ENCODE peak calls at places on chromosome 12, in ten cellular contexts. One of them, this sample, is unnamed.

GRCh38 chr12:4567073-4567881 is 5.3 kb downstream of the DYRK4 start:
- DNase-seq in H1: no peak
- DNase-seq in transverse colon: no peak
- DNase-seq in suprapubic skin: no peak
- DNase-seq in stomach: no peak
- DNase-seq in ovary: no peak
- DNase-seq in GM12878: peak; percentile 30
- DNase-seq in A549: no peak
- DNase-seq in HepG2: no peak
- DNase-seq in sigmoid colon: no peak
- DNase-seq in this sample: peak; percentile 22

GRCh38 chr12:26496170-26496569 is 300.8 kb downstream of the SSPN start:
- DNase-seq in HepG2: no peak
- DNase-seq in A549: no peak
- DNase-seq in GM12878: no peak
- DNase-seq in H1: no peak
- DNase-seq in ovary: no peak
- DNase-seq in stomach: no peak
- DNase-seq in transverse colon: no peak
- DNase-seq in suprapubic skin: no peak
- DNase-seq in sigmoid colon: no peak
- DNase-seq in this sample: no peak

GRCh38 chr12:108821407-108822397 is 35.7 kb downstream of the SSH1 start:
- DNase-seq in A549: no peak
- DNase-seq in HepG2: no peak
- DNase-seq in suprapubic skin: no peak
- DNase-seq in H1: no peak
- DNase-seq in sigmoid colon: no peak
- DNase-seq in stomach: no peak
- DNase-seq in transverse colon: no peak
- DNase-seq in ovary: no peak
- DNase-seq in GM12878: no peak
- DNase-seq in this sample: no peak

GRCh38 chr12:57604454-57605307 is at the start of gene DTX3:
- DNase-seq in H1: peak; percentile 70
- DNase-seq in A549: peak; percentile 57
- DNase-seq in transverse colon: no peak
- DNase-seq in stomach: no peak
- DNase-seq in HepG2: no peak
- DNase-seq in ovary: peak; percentile 58
- DNase-seq in suprapubic skin: no peak
- DNase-seq in GM12878: no peak
- DNase-seq in sigmoid colon: peak; percentile 81
- DNase-seq in this sample: no peak

GRCh38 chr12:114013601-114014345 is 47.6 kb upstream of the RBM19 start:
- DNase-seq in stomach: no peak
- DNase-seq in sigmoid colon: no peak
- DNase-seq in ovary: no peak
- DNase-seq in transverse colon: no peak
- DNase-seq in A549: no peak
- DNase-seq in H1: peak; percentile 61
- DNase-seq in suprapubic skin: no peak
- DNase-seq in GM12878: no peak
- DNase-seq in HepG2: peak; percentile 39
- DNase-seq in this sample: no peak

GRCh38 chr12:93135286-93136239 is 206.5 kb upstream of the EEA1 start:
- DNase-seq in HepG2: peak; percentile 91
- DNase-seq in transverse colon: no peak
- DNase-seq in sigmoid colon: no peak
- DNase-seq in A549: no peak
- DNase-seq in GM12878: no peak
- DNase-seq in ovary: no peak
- DNase-seq in stomach: no peak
- DNase-seq in H1: no peak
- DNase-seq in suprapubic skin: no peak
- DNase-seq in this sample: no peak

GRCh38 chr12:64673490-64674169 is 63.3 kb downstream of the RASSF3 start:
- DNase-seq in stomach: no peak
- DNase-seq in suprapubic skin: no peak
- DNase-seq in H1: no peak
- DNase-seq in HepG2: peak; percentile 32
- DNase-seq in A549: no peak
- DNase-seq in GM12878: no peak
- DNase-seq in ovary: no peak
- DNase-seq in sigmoid colon: no peak
- DNase-seq in transverse colon: no peak
- DNase-seq in this sample: no peak

GRCh38 chr12:575948-576612 is 87.2 kb downstream of the NINJ2 start:
- DNase-seq in transverse colon: peak; percentile 84
- DNase-seq in HepG2: peak; percentile 79
- DNase-seq in sigmoid colon: peak; percentile 87
- DNase-seq in suprapubic skin: peak; percentile 87
- DNase-seq in stomach: peak; percentile 82
- DNase-seq in ovary: peak; percentile 63
- DNase-seq in GM12878: peak; percentile 40
- DNase-seq in H1: peak; percentile 96
- DNase-seq in A549: peak; percentile 84
- DNase-seq in this sample: peak; percentile 59

GRCh38 chr12:27335364-27336145 is 2.9 kb downstream of the BMAL2 start:
- DNase-seq in stomach: no peak
- DNase-seq in suprapubic skin: no peak
- DNase-seq in H1: no peak
- DNase-seq in ovary: no peak
- DNase-seq in GM12878: no peak
- DNase-seq in sigmoid colon: no peak
- DNase-seq in A549: no peak
- DNase-seq in HepG2: no peak
- DNase-seq in transverse colon: no peak
- DNase-seq in this sample: no peak

GRCh38 chr12:14369322-14369721 is 3.8 kb downstream of the ATF7IP start:
- DNase-seq in H1: no peak
- DNase-seq in GM12878: no peak
- DNase-seq in HepG2: no peak
- DNase-seq in sigmoid colon: no peak
- DNase-seq in A549: no peak
- DNase-seq in transverse colon: no peak
- DNase-seq in ovary: no peak
- DNase-seq in stomach: no peak
- DNase-seq in suprapubic skin: no peak
- DNase-seq in this sample: no peak

GRCh38 chr12:66072566-66072965 is 58.0 kb downstream of the LLPH start:
- DNase-seq in A549: no peak
- DNase-seq in transverse colon: no peak
- DNase-seq in suprapubic skin: no peak
- DNase-seq in HepG2: no peak
- DNase-seq in GM12878: peak; percentile 88
- DNase-seq in H1: no peak
- DNase-seq in ovary: no peak
- DNase-seq in stomach: no peak
- DNase-seq in sigmoid colon: no peak
- DNase-seq in this sample: no peak

GRCh38 chr12:12206776-12207388 is 60.0 kb downstream of the LRP6 start:
- DNase-seq in stomach: no peak
- DNase-seq in HepG2: peak; percentile 13
- DNase-seq in suprapubic skin: no peak
- DNase-seq in H1: no peak
- DNase-seq in GM12878: no peak
- DNase-seq in transverse colon: no peak
- DNase-seq in A549: no peak
- DNase-seq in ovary: no peak
- DNase-seq in sigmoid colon: no peak
- DNase-seq in this sample: no peak

GRCh38 chr12:18750087-18750486 is 12.2 kb downstream of the CAPZA3 start:
- DNase-seq in stomach: no peak
- DNase-seq in sigmoid colon: no peak
- DNase-seq in A549: no peak
- DNase-seq in suprapubic skin: no peak
- DNase-seq in GM12878: no peak
- DNase-seq in H1: no peak
- DNase-seq in ovary: no peak
- DNase-seq in transverse colon: no peak
- DNase-seq in HepG2: no peak
- DNase-seq in this sample: no peak

GRCh38 chr12:2960432-2960956 is 1.3 kb downstream of the TEAD4 start:
- DNase-seq in GM12878: no peak
- DNase-seq in sigmoid colon: no peak
- DNase-seq in stomach: no peak
- DNase-seq in suprapubic skin: no peak
- DNase-seq in A549: peak; percentile 40
- DNase-seq in ovary: no peak
- DNase-seq in H1: peak; percentile 57
- DNase-seq in transverse colon: no peak
- DNase-seq in HepG2: peak; percentile 34
- DNase-seq in this sample: no peak
- TF ChIP-seq POLR2A in GM12878: no peak
- TF ChIP-seq POLR2A in sigmoid colon: no peak
- TF ChIP-seq POLR2A in stomach: no peak
- TF ChIP-seq POLR2A in suprapubic skin: no peak
- TF ChIP-seq POLR2A in A549: no peak
- TF ChIP-seq POLR2A in ovary: no peak
- TF ChIP-seq POLR2A in H1: no peak
- TF ChIP-seq POLR2A in transverse colon: no peak
- TF ChIP-seq POLR2A in HepG2: no peak
- TF ChIP-seq POLR2A in this sample: no peak

DNA sequence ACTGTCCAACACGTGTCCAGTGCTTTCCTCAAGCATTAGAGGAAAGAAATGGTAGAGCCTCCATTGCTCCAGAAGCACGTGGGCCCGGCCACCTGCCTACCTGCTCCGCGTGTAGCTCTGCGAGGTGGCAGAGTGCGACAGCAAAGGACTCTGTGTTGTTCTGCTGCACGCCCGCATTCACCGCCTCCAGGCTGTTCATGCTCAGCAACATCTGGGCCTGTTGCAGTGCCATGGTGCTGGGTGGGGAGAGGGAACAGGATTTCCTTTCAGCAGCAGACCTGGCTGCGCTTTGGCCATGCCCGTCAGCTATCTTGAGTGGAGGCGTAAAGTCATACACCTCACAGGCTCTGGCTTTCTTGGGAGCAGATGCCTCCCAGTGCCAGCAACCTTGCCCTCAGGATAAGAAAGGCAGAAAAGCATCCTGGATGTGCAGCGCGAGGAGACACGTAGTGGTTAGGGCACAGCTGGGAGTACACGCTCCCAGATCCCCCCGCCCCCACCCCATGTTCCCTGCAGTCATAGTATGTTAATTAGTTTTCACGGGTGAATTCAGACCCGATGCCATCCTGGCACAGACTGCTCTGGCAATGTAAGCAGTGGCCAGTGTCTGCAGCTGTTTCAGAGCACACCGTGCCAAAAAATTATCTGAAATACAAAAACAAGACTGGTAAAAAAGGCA is 25.1 kb downstream of the ANAPC5 start:
- DNase-seq in H1: no peak
- DNase-seq in sigmoid colon: no peak
- DNase-seq in ovary: no peak
- DNase-seq in GM12878: no peak
- DNase-seq in HepG2: no peak
- DNase-seq in suprapubic skin: no peak
- DNase-seq in A549: no peak
- DNase-seq in transverse colon: no peak
- DNase-seq in stomach: no peak
- DNase-seq in this sample: no peak
- TF ChIP-seq EP300 in H1: no peak
- TF ChIP-seq EP300 in sigmoid colon: no peak
- TF ChIP-seq EP300 in ovary: no peak
- TF ChIP-seq EP300 in GM12878: no peak
- TF ChIP-seq EP300 in HepG2: no peak
- TF ChIP-seq EP300 in suprapubic skin: no peak
- TF ChIP-seq EP300 in A549: no peak
- TF ChIP-seq EP300 in transverse colon: no peak
- TF ChIP-seq EP300 in stomach: no peak
- TF ChIP-seq EP300 in this sample: no peak

DNA sequence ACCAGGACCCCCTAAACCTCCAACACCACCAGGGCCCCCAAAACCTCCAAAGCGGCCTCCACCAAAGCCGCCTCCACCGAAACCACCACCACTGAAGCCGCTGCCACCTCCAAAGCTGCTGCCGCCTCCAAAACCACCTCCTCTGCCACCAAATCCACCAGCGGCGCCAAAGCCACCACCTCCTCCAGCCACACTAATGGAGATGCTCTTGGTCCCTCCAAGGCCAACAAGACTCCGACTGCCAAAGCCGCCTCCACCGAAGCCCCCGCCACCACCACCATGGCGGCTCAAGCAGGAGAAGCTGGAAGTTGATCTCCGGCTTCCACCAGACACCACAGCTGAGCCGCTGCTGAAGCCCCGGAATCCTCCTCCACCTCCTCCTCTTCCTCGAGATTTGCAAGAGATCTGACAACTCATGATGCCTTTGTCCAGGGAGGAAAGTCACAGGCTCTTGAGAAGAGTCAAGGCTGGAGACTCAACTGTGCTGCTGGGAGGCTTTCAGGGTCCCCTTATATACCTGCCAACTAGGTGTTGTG is at the start of gene KRT2:
- DNase-seq in H1: no peak
- DNase-seq in sigmoid colon: no peak
- DNase-seq in A549: no peak
- DNase-seq in GM12878: no peak
- DNase-seq in transverse colon: no peak
- DNase-seq in suprapubic skin: no peak
- DNase-seq in stomach: no peak
- DNase-seq in HepG2: no peak
- DNase-seq in ovary: no peak
- DNase-seq in this sample: no peak
- H3K27ac ChIP-seq in H1: no peak within 1 kb of the TSS
- H3K27ac ChIP-seq in sigmoid colon: peak within 1 kb of the TSS; percentile 41
- H3K27ac ChIP-seq in A549: no peak within 1 kb of the TSS
- H3K27ac ChIP-seq in GM12878: no peak within 1 kb of the TSS
- H3K27ac ChIP-seq in transverse colon: no peak within 1 kb of the TSS
- H3K27ac ChIP-seq in suprapubic skin: no peak within 1 kb of the TSS
- H3K27ac ChIP-seq in stomach: no peak within 1 kb of the TSS
- H3K27ac ChIP-seq in HepG2: no peak within 1 kb of the TSS
- H3K27ac ChIP-seq in ovary: no peak within 1 kb of the TSS
- H3K27ac ChIP-seq in this sample: no peak within 1 kb of the TSS

DNA sequence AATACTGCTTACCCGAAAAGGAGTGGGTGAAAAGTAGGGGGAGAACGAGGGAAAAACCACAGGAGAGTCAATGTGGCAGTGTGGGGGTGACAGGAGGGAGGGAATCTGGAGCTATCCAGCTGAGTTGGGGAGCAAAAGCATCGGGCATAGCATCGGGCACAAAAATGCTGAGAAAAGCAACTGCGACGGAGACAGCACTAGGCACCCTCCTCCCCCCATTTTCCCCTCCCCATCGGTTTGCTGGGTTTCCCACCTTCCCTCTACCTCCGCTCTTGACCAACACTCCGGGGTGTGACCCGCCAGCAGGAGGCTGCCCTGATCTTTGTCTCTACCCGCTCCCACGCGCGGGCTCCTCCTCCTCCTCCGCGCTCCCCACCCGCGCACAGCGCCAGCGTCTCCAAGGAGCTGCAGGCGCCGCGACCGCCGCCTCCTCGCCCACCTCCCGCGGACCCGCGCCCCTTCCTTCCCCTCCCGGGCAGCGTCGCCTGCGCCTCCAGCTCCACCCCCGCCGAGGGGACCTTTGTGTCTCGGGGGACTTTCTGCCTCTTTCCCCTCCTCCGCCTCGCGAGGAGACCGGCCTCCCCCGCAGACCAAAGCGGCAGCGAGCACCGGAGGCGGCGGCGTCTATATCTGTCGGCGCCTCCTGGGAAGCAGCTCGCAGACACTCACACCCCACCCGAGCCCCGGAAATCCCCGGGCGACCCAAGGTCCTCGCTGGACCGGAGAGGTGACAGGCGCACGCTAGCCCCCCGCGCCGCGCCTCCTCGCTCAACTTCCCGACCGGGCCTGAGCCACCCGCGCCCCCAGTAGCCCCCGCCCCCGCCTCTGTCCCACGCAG is 939 bp downstream of the CDK17 start:
- DNase-seq in sigmoid colon: peak; percentile 89
- DNase-seq in transverse colon: peak; percentile 79
- DNase-seq in suprapubic skin: peak; percentile 92
- DNase-seq in GM12878: peak; percentile 48
- DNase-seq in A549: peak; percentile 70
- DNase-seq in ovary: peak; percentile 64
- DNase-seq in HepG2: peak; percentile 10
- DNase-seq in H1: peak; percentile 70
- DNase-seq in stomach: peak; percentile 70
- DNase-seq in this sample: peak; percentile 44
- TF ChIP-seq POLR2A in sigmoid colon: peak; percentile 63
- TF ChIP-seq POLR2A in transverse colon: peak; percentile 60
- TF ChIP-seq POLR2A in suprapubic skin: peak; percentile 42
- TF ChIP-seq POLR2A in GM12878: peak; percentile 78
- TF ChIP-seq POLR2A in A549: peak; percentile 4
- TF ChIP-seq POLR2A in ovary: peak; percentile 53
- TF ChIP-seq POLR2A in HepG2: peak; percentile 38
- TF ChIP-seq POLR2A in H1: no peak
- TF ChIP-seq POLR2A in stomach: no peak
- TF ChIP-seq POLR2A in this sample: no peak

This sample was measured in tibial nerve.